ENCODE peak calls at places on chromosomes 4 and X, in nine cellular contexts. N is adrenal gland; E is H1; D is CD4-positive, alpha-beta memory T cell; W is psoas muscle; J is GM23248; M is CD8-positive, alpha-beta memory T cell; X is trophoblast cell; I is heart right ventricle. H is an unnamed sample. For H3K4me1 and H3K9me3, the result is how much of the 10 kb centered on the place peaks cover.

GRCh38 chrX:74535633-74536141 is 78.7 kb downstream of the RLIM start:
- DNase-seq in N (peak), J (peak), D (peak), M (peak), I (peak), E (no peak), W (peak), X (peak), H (peak)

GRCh38 chr4:172942840-172943239 is 225.8 kb upstream of the GALNT7 start:
- DNase-seq in N (no peak), E (no peak), I (no peak), D (no peak), J (no peak), X (no peak), M (no peak), W (no peak), H (no peak)

GRCh38 chr4:26870576-26871260 is 10.1 kb downstream of the STIM2 start:
- DNase-seq in D (no peak), E (no peak), J (peak), W (no peak), M (no peak), I (no peak), N (no peak), X (peak), H (no peak)

GRCh38 chr4:156981262-156981661 is 9.7 kb upstream of the PDGFC start:
- DNase-seq in N (no peak), D (no peak), E (no peak), M (no peak), X (no peak), W (no peak), J (no peak), I (no peak), H (no peak)

GRCh38 chr4:27048350-27049100 is 187.9 kb downstream of the STIM2 start:
- DNase-seq in J (peak), D (peak), E (no peak), X (no peak), I (no peak), M (peak), N (no peak), W (no peak), H (no peak)

GRCh38 chr4:13173974-13174373 is 310.2 kb downstream of the RAB28 start:
- DNase-seq in E (no peak), X (no peak), J (peak), D (no peak), W (peak), N (no peak), I (peak), M (no peak), H (peak)

GRCh38 chr4:24279911-24280375 is 304.4 kb downstream of the DHX15 start:
- DNase-seq in I (no peak), X (no peak), J (no peak), M (no peak), N (no peak), E (no peak), D (no peak), W (no peak), H (no peak)

GRCh38 chr4:127124919-127125318 is 507.8 kb upstream of the INTU start:
- DNase-seq in J (peak), N (no peak), W (no peak), I (no peak), E (no peak), X (no peak), D (no peak), M (no peak), H (no peak)

GRCh38 chr4:184818216-184818564 is 7.6 kb downstream of the ACSL1 start:
- DNase-seq in J (no peak), W (no peak), I (no peak), D (no peak), X (no peak), M (no peak), E (no peak), N (no peak), H (no peak)

GRCh38 chr4:10317345-10317744 is 139.9 kb downstream of the ZNF518B start:
- DNase-seq in N (no peak), X (no peak), J (no peak), M (no peak), W (no peak), E (no peak), I (no peak), D (no peak), H (no peak)

GRCh38 chrX:10477525-10477924 is 142.9 kb downstream of the MID1 start:
- DNase-seq in I (no peak), X (no peak), E (no peak), W (no peak), J (no peak), N (no peak), M (no peak), D (no peak), H (no peak)

GRCh38 chr4:133000012-133000411 is 149.1 kb upstream of the PCDH10 start:
- DNase-seq in E (no peak), X (peak), D (no peak), N (no peak), W (no peak), I (no peak), M (no peak), J (no peak), H (no peak)

GRCh38 chr4:171785392-171785791 is 27.8 kb upstream of the GALNTL6 start:
- DNase-seq in X (no peak), I (no peak), W (no peak), J (no peak), D (no peak), M (no peak), E (no peak), N (no peak), H (no peak)

GRCh38 chr4:40585201-40585789 is 44.4 kb downstream of the RBM47 start:
- DNase-seq in N (no peak), D (no peak), W (no peak), I (no peak), M (no peak), E (no peak), X (no peak), J (no peak), H (no peak)

GRCh38 chr4:10098770-10099139 is 17.8 kb downstream of the WDR1 start:
- DNase-seq in J (peak), D (no peak), E (no peak), X (no peak), W (no peak), I (no peak), N (peak), M (no peak), H (no peak)

GRCh38 chr4:167290684-167291083 is 56.4 kb upstream of the SPOCK3 start:
- DNase-seq in M (no peak), I (no peak), J (no peak), W (no peak), E (no peak), X (no peak), D (no peak), N (no peak), H (no peak)

GRCh38 chr4:169229571-169230028 is 41.2 kb downstream of the SH3RF1 start:
- DNase-seq in N (no peak), I (no peak), W (no peak), J (peak), M (no peak), D (no peak), E (no peak), X (peak), H (peak)

GRCh38 chrX:140439455-140439854 is 65.4 kb downstream of the SOX3 start:
- DNase-seq in W (no peak), D (no peak), M (no peak), N (no peak), E (peak), X (no peak), J (peak), I (peak), H (peak)

GRCh38 chr4:142534994-142535393 is 311.1 kb downstream of the INPP4B start:
- DNase-seq in X (no peak), M (no peak), N (no peak), I (no peak), D (no peak), J (peak), W (no peak), E (no peak), H (no peak)

GRCh38 chr4:171186700-171187099 is 626.5 kb upstream of the GALNTL6 start:
- DNase-seq in M (no peak), X (no peak), E (no peak), N (no peak), W (no peak), J (no peak), D (no peak), I (no peak), H (no peak)

GRCh38 chr4:8353912-8354453 is 84.4 kb downstream of the HTRA3 start:
- DNase-seq in E (no peak), J (peak), I (no peak), W (no peak), N (no peak), X (no peak), D (no peak), M (no peak), H (no peak)

GRCh38 chrX:155270969-155271368 is 6.7 kb upstream of the RAB39B start:
- DNase-seq in I (no peak), N (no peak), X (no peak), M (no peak), D (no peak), W (no peak), E (no peak), J (no peak), H (no peak)

GRCh38 chr4:12902735-12903134 is 581.4 kb downstream of the RAB28 start:
- DNase-seq in J (no peak), X (no peak), I (no peak), N (no peak), E (no peak), D (no peak), M (no peak), W (no peak), H (no peak)

GRCh38 chr4:55169352-55169959 is 44.1 kb upstream of the KDR start:
- DNase-seq in N (no peak), W (no peak), E (no peak), X (no peak), J (no peak), I (no peak), M (no peak), D (no peak), H (no peak)

GRCh38 chr4:32010221-32010620 is 1290.1 kb downstream of the PCDH7 start:
- DNase-seq in M (no peak), J (no peak), D (no peak), W (no peak), I (no peak), X (no peak), E (no peak), N (no peak), H (no peak)

GRCh38 chrX:53494427-53494826 is 60.3 kb upstream of the HSD17B10 start:
- DNase-seq in D (no peak), N (peak), J (peak), W (no peak), E (no peak), M (no peak), X (no peak), I (no peak), H (no peak)

GRCh38 chr4:81508786-81509574 is 37.3 kb upstream of the RASGEF1B start:
- DNase-seq in E (no peak), I (no peak), M (no peak), J (no peak), N (no peak), X (no peak), D (no peak), W (no peak), H (no peak)
- H3K4me1 ChIP-seq in E (under half), I (under half), M (under half), J (under half), N (under half), X (under half), D (under half), W (under half), H (under half)

DNA sequence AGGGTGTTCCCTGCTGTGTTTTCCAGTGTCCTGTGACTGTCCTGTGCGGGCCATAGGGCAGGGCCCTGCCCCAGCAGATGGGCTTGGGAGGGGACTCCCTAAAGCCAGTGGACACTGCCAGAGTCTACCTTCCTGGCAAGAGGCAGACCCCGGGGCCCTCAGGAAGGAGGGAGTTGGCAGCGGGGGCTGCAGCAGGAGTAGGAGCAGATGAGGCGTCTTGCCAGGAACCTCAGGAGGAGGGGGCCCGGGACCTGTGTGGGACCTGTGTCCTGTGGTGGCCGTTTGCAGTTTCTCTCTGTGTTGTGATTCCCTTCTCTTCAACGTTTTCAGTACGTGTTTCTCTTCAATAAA is 3.8 kb downstream of the PNMA3 start:
- DNase-seq in I (no peak), D (no peak), E (no peak), X (no peak), W (no peak), M (no peak), N (no peak), J (no peak), H (no peak)
- H3K9me3 ChIP-seq in I (under half), D (under half), E (under half), X (under half), W (under half), M (under half), N (under half), J (under half), H (under half)

DNA sequence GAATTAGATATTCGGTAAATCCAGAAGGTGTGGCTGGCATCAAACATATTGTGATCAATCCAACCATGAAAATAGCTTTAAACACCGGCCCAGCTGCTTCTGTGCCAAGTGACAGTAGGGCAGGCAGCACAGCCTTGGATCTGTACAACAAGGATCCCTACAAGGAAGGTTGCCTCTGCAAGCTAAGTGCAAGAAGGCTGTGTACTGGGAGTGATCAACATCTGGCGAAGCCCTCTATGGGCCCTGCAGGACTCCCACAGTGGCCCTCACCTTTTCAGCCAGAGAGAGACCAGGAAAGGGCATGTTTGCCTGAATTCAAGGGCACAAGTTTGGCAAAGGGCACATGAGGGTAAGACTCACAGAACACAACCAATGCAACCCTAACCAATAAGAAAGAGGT is 9.6 kb downstream of the IRS4 start:
- DNase-seq in W (no peak), J (no peak), X (no peak), I (no peak), D (no peak), N (no peak), E (no peak), M (no peak), H (no peak)
- H3K27ac ChIP-seq in W (no peak), J (no peak), X (no peak), I (no peak), D (no peak), N (no peak), E (no peak), M (no peak), H (no peak)

GRCh38 chrX:65702956-65703355 is 35.5 kb downstream of the MSN start:
- DNase-seq in W (no peak), M (no peak), N (no peak), J (no peak), D (no peak), X (no peak), I (no peak), E (no peak), H (no peak)
- H3K4me1 ChIP-seq in W (under half), M (half or more), N (under half), J (half or more), D (half or more), X (under half), I (half or more), E (under half), H (under half)

GRCh38 chr4:1255699-1256098 is 6.8 kb upstream of the CTBP1 start:
- DNase-seq in I (no peak), N (no peak), J (no peak), E (no peak), X (no peak), W (no peak), M (no peak), D (no peak), H (no peak)

GRCh38 chr4:1258457-1258856 is 9.5 kb upstream of the CTBP1 start:
- DNase-seq in J (no peak), E (no peak), W (no peak), M (no peak), X (no peak), N (no peak), I (no peak), D (no peak), H (no peak)

GRCh38 chr4:1252928-1253492 is 4.1 kb upstream of the CTBP1 start:
- DNase-seq in D (no peak), M (no peak), W (no peak), I (no peak), N (no peak), X (no peak), E (no peak), J (no peak), H (no peak)

GRCh38 chr4:1253831-1254230 is 4.9 kb upstream of the CTBP1 start:
- DNase-seq in J (no peak), N (no peak), X (no peak), D (peak), W (no peak), I (no peak), E (no peak), M (no peak), H (no peak)

GRCh38 chr4:1255151-1255550 is 6.2 kb upstream of the CTBP1 start:
- DNase-seq in W (no peak), M (no peak), E (no peak), N (no peak), X (no peak), D (no peak), J (peak), I (no peak), H (no peak)
- H3K9me3 ChIP-seq in W (under half), M (under half), E (under half), N (under half), X (under half), D (under half), J (under half), I (under half), H (under half)

GRCh38 chr4:182531555-182532162 is 288.5 kb downstream of the TENM3 start:
- DNase-seq in M (no peak), I (no peak), N (no peak), J (peak), W (no peak), E (no peak), X (no peak), D (no peak), H (no peak)
- H3K27ac ChIP-seq in M (no peak), I (no peak), N (no peak), J (no peak), W (peak), E (no peak), X (no peak), D (no peak), H (no peak)

DNA sequence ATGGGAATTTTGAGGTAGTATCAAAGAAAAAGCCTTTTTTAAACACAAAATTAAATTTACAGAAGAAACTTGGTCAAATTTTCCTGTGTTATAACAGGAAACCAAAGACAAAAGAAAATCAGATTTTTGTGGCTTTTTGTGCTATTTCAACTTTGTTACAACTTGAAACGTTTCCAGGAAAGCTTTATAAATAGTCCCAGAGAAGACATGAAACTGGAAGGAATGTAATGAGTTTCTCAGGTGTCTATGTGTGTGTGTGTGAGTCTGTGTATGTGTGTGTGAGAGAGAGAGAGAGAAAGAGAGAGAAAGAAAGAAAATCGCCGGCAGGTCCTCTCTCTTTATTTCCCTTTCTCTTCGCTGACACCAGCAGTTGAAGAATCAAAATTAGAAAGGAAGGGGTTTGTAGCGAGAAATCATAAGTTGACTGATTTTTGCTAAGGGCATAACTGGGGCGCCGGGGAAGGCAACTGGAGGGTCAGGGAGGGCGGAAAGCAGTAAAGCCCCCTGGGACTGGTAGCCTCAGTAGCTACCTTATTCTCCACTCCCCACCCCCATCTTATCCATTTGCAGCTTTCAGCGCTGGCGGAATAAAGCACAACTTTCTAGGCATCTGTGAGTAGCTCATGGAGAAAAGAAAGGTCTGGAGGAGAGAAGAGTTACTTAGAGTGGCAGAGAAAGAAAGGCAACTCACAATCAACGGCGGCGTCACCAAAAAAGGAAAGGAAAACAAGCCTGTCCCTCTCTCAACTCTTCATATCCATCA is 1.4 kb downstream of the TMEM47 start:
- DNase-seq in M (no peak), E (no peak), W (no peak), I (no peak), J (peak), D (no peak), X (no peak), N (no peak), H (no peak)
- H3K4me1 ChIP-seq in M (under half), E (under half), W (under half), I (under half), J (under half), D (under half), X (under half), N (under half), H (under half)